ENCODE peak calls at places on chromosomes 12 and 14, in eight cellular contexts. S is NCI-H510A treated with DMSO at 0.1 percent for 48 hours; P is myocyte; B is activated naive CD4-positive, alpha-beta T cell treated with anti-CD3 and anti-CD28 coated beads, Interleukin-2, amount 50 U/mL, for 72 hours; E is Right ventricle myocardium superior; L is neuronal stem cell; D is T-helper 22 cell; T is foreskin fibroblast. V is an unnamed sample.

GRCh38 chr12:3129301-3130052 is 52.3 kb downstream of the TSPAN9 start:
- DNase-seq in T (peak), E (no peak), L (no peak), D (no peak), P (peak), S (no peak), B (no peak), V (no peak)

GRCh38 chr12:3755898-3756297 is 3.0 kb upstream of the CRACR2A start:
- DNase-seq in P (peak), S (no peak), B (no peak), T (no peak), E (no peak), D (no peak), L (no peak), V (no peak)

GRCh38 chr14:75259510-75259855 is 19.1 kb upstream of the FOS start:
- DNase-seq in T (peak), L (no peak), B (no peak), E (no peak), S (no peak), P (peak), D (no peak), V (no peak)

GRCh38 chr12:24901975-24902461 is 46.9 kb downstream of the BCAT1 start:
- DNase-seq in D (no peak), S (no peak), T (no peak), B (no peak), E (peak), P (peak), L (peak), V (no peak)

GRCh38 chr12:76180401-76181277 is 96.2 kb upstream of the NAP1L1 start:
- DNase-seq in S (no peak), P (no peak), T (no peak), D (no peak), B (no peak), E (no peak), L (no peak), V (no peak)

GRCh38 chr12:105331805-105332251 is 1.3 kb downstream of the C12orf75 start:
- DNase-seq in B (no peak), D (no peak), E (no peak), S (peak), P (no peak), T (no peak), L (no peak), V (no peak)

GRCh38 chr12:8465597-8465996 is 9.8 kb downstream of the CLEC6A start:
- DNase-seq in L (no peak), T (no peak), D (no peak), B (no peak), S (no peak), E (no peak), P (no peak), V (no peak)

GRCh38 chr12:80356092-80356491 is 87.9 kb upstream of the PTPRQ start:
- DNase-seq in T (no peak), L (no peak), D (no peak), B (no peak), P (no peak), S (no peak), E (no peak), V (no peak)

GRCh38 chr14:25220514-25220913 is 170.6 kb upstream of the STXBP6 start:
- DNase-seq in P (no peak), B (no peak), L (no peak), E (no peak), S (no peak), T (no peak), D (no peak), V (no peak)

GRCh38 chr12:113030875-113031525 is 25.5 kb upstream of the DTX1 start:
- DNase-seq in D (no peak), T (peak), L (peak), E (no peak), S (peak), P (peak), B (no peak), V (peak)

GRCh38 chr12:90679674-90680073 is 275.3 kb downstream of the CCER1 start:
- DNase-seq in L (no peak), D (no peak), S (no peak), E (no peak), P (no peak), T (no peak), B (no peak), V (no peak)